ENCODE peak calls at places on chromosome 4, in six cellular contexts. V, I, W, A, Z and F are unnamed samples. For H3K9me3, the result is how much of the 10 kb centered on the place peaks cover.

GRCh38 chr4:40845136-40845910 is 95.6 kb downstream of the NSUN7 start:
- DNase-seq in V (no peak), I (no peak), W (no peak), A (no peak), Z (no peak), F (no peak)

GRCh38 chr4:4456351-4456750 is 69.4 kb downstream of the NSG1 start:
- DNase-seq in V (no peak), I (no peak), W (no peak), A (no peak), Z (no peak), F (no peak)

GRCh38 chr4:117577686-117578085 is 456.6 kb upstream of the NDST3 start:
- DNase-seq in V (no peak), I (no peak), W (no peak), A (no peak), Z (peak), F (no peak)

GRCh38 chr4:107210450-107211239 is 174.5 kb upstream of the DKK2 start:
- DNase-seq in V (no peak), I (no peak), W (no peak), A (no peak), Z (peak), F (no peak)

GRCh38 chr4:25702848-25703247 is 47.2 kb downstream of the SLC34A2 start:
- DNase-seq in V (no peak), I (peak), W (no peak), A (peak), Z (peak), F (no peak)

GRCh38 chr4:113958766-113959540 is 20.5 kb downstream of the ARSJ start:
- DNase-seq in V (no peak), I (no peak), W (no peak), A (no peak), Z (peak), F (no peak)

GRCh38 chr4:69896530-69897116 is 34.2 kb upstream of the CSN1S1 start:
- DNase-seq in V (no peak), I (no peak), W (no peak), A (no peak), Z (no peak), F (no peak)

GRCh38 chr4:16289872-16290554 is 63.7 kb upstream of the TAPT1 start:
- DNase-seq in V (no peak), I (no peak), W (no peak), A (no peak), Z (peak), F (no peak)

GRCh38 chr4:116520886-116521285 is 564.5 kb downstream of the TRAM1L1 start:
- DNase-seq in V (no peak), I (no peak), W (no peak), A (no peak), Z (no peak), F (no peak)

GRCh38 chr4:28518781-28519180 is 1658.1 kb downstream of the STIM2 start:
- DNase-seq in V (no peak), I (no peak), W (no peak), A (no peak), Z (peak), F (no peak)

GRCh38 chr4:158051401-158052235 is 121.2 kb downstream of the GASK1B start:
- DNase-seq in V (no peak), I (peak), W (peak), A (no peak), Z (peak), F (no peak)

GRCh38 chr4:88002786-88003185 is 4.6 kb upstream of the PKD2 start:
- DNase-seq in V (no peak), I (no peak), W (no peak), A (no peak), Z (peak), F (no peak)

GRCh38 chr4:110020139-110020538 is 107.5 kb downstream of the EGF start:
- DNase-seq in V (no peak), I (no peak), W (no peak), A (no peak), Z (peak), F (no peak)

GRCh38 chr4:151850751-151851150 is 89.9 kb upstream of the GATB start:
- DNase-seq in V (no peak), I (no peak), W (no peak), A (no peak), Z (no peak), F (no peak)

GRCh38 chr4:33107813-33108212 is 2387.6 kb downstream of the PCDH7 start:
- DNase-seq in V (no peak), I (no peak), W (no peak), A (no peak), Z (no peak), F (no peak)

GRCh38 chr4:184795214-184795844 is 30.4 kb downstream of the ACSL1 start:
- DNase-seq in V (no peak), I (no peak), W (no peak), A (no peak), Z (no peak), F (no peak)

GRCh38 chr4:105186701-105187158 is 40.1 kb downstream of the TET2 start:
- DNase-seq in V (no peak), I (no peak), W (no peak), A (no peak), Z (peak), F (no peak)

GRCh38 chr4:40316782-40317635 is 18.1 kb upstream of the CHRNA9 start:
- DNase-seq in V (no peak), I (no peak), W (peak), A (peak), Z (peak), F (peak)

GRCh38 chr4:39565925-39566630 is 38.8 kb upstream of the UGDH start:
- DNase-seq in V (no peak), I (no peak), W (no peak), A (no peak), Z (peak), F (no peak)

GRCh38 chr4:87901426-87901825 is 68.7 kb downstream of the MEPE start:
- DNase-seq in V (no peak), I (no peak), W (no peak), A (no peak), Z (no peak), F (no peak)

GRCh38 chr4:43456383-43456782 is 563.9 kb downstream of the GRXCR1 start:
- DNase-seq in V (no peak), I (no peak), W (no peak), A (no peak), Z (peak), F (no peak)

GRCh38 chr4:66160606-66161005 is 490.3 kb upstream of the EPHA5 start:
- DNase-seq in V (no peak), I (no peak), W (no peak), A (no peak), Z (peak), F (no peak)

GRCh38 chr4:116522922-116523321 is 562.5 kb downstream of the TRAM1L1 start:
- DNase-seq in V (no peak), I (no peak), W (no peak), A (no peak), Z (no peak), F (no peak)

GRCh38 chr4:22029803-22030202 is 81.2 kb upstream of the KCNIP4 start:
- DNase-seq in V (no peak), I (no peak), W (no peak), A (no peak), Z (no peak), F (no peak)

GRCh38 chr4:82480786-82481317 is 50.5 kb downstream of the ENOPH1 start:
- DNase-seq in V (no peak), I (no peak), W (no peak), A (no peak), Z (no peak), F (no peak)

DNA sequence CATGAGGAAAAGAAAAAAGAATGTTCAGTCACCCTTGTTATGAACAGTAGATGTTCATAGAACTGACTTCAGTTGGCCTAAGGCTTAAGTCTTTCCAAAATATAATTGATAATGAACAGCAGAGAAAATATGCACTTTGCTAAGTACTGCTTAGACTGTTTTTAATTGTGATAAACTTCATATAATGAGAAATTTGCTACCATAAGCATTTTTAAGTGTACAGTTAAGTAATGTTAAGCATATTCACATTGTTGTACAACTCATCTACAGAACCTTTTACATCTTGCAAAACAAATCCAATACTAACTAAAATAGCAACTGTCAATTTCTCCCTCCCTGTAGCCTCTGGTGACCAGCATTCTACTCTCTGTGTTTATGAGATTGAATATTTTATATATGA is 792.2 kb upstream of the LCORL start:
- DNase-seq in V (no peak), I (no peak), W (no peak), A (no peak), Z (no peak), F (no peak)
- H3K9me3 ChIP-seq in V (under half), I (under half), W (under half), A (under half), Z (under half), F (under half)

DNA sequence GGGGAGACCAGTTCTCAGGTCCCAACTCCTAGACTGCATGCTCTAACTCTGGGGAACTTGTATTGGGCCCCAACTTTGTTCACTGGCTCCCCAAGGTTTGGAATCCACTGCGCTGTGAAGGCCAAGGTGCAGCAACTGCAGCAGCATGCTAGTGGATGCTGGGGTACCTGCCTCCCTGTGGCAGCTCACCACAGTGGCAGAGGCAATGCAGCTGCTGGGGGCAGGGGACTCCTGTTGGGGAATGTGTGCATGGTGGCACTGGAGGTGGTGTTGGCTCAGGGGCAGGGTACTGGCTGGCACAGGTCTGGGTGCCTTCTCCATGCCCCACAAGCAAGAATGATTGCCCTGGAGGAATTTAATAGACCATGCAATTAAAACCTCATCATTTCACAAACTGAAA is 493.4 kb upstream of the GALNT7 start:
- DNase-seq in V (no peak), I (no peak), W (no peak), A (no peak), Z (no peak), F (no peak)
- H3K9me3 ChIP-seq in V (under half), I (under half), W (under half), A (under half), Z (under half), F (under half)

DNA sequence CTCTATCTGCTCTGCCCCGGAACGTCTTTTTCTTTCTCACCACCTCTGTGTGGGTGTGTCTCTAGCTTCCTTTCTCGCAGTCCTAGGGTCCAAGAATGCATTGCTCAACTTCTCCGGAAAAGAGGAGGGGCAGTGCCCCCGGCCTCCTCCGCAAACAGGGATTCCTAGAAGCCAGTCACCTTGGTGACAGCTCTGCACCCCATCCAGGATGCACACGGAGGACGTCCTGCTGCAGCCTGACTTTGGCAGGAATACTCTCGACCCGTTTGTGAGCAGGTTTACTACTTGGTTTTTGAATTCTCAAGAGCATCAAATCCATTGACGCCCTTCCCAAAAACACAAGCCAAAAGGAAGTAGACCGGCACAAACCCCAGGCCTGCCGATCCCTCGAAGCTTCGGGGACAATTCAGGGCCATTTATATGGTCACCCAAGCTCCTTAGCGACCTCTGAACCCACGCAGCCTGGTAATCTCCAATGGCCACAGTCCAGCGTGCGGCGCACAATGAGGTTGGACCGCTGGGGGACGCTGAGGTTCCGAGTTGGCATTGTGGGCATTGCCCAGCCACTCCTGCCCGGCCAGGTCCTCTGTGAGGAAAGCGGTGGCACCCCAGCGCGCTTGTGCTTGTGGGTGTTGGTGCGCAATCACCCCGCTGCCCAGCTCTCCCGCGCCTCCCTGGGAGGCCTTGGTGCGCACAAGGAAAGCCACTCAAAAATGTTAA is 9.8 kb downstream of the NKX3-2 start:
- DNase-seq in V (no peak), I (no peak), W (no peak), A (no peak), Z (no peak), F (no peak)
- H3K9me3 ChIP-seq in V (under half), I (under half), W (under half), A (under half), Z (under half), F (under half)

GRCh38 chr4:29553842-29554241 is 1166.3 kb upstream of the PCDH7 start:
- DNase-seq in V (no peak), I (no peak), W (no peak), A (no peak), Z (peak), F (no peak)
- H3K9me3 ChIP-seq in V (under half), I (under half), W (under half), A (under half), Z (under half), F (under half)

DNA sequence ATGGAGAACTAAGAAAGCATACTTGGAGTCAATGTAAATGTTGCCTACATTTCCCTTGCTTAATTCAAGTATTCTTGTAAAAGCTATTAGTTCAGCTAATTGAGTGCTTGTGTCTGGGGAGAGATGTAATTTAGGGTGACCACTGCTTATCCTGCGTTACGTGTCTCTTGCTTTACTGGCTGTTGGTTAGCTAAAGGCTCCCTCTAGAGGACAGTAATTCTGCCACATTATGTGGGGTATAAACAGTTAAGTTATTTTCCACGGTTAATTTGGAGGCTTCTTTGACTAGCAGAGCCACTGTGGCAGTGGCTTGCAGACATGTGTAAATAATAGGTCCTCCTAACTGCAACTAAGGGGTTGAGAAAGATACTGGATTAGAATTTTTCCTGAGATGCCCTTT is 25.3 kb upstream of the NAF1 start:
- DNase-seq in V (no peak), I (no peak), W (no peak), A (no peak), Z (no peak), F (no peak)
- H3K9me3 ChIP-seq in V (under half), I (under half), W (under half), A (under half), Z (under half), F (under half)

GRCh38 chr4:168656055-168656660 is 159.3 kb downstream of the PALLD start:
- DNase-seq in V (no peak), I (no peak), W (no peak), A (no peak), Z (peak), F (no peak)
- H3K9me3 ChIP-seq in V (under half), I (under half), W (under half), A (under half), Z (under half), F (under half)

DNA sequence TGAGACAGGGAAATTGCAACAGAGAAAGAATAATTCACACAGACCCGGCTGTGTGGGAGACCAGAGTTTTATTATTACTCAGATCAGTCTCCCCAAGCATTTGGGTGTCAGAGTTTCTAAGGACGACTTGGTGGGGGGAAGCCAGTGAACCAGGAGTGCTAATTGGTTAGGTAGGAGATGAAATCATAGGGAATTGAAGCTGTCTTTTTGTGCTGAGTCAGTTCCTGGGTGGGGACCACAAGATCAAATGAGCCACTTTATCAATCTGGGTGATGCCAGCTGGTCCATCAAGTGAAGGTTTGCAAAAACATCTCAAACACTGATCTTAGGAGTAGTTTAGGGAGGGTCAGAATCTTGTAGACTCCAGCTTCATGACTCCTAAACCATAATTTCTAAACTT is 560.7 kb downstream of the ADGRL3 start:
- DNase-seq in V (no peak), I (no peak), W (no peak), A (no peak), Z (no peak), F (no peak)
- H3K9me3 ChIP-seq in V (under half), I (under half), W (under half), A (under half), Z (under half), F (under half)

GRCh38 chr4:55540271-55540670 is 6.4 kb downstream of the CLOCK start:
- DNase-seq in V (no peak), I (no peak), W (no peak), A (no peak), Z (no peak), F (no peak)

GRCh38 chr4:55530167-55530566 is 16.5 kb downstream of the CLOCK start:
- DNase-seq in V (no peak), I (no peak), W (no peak), A (no peak), Z (no peak), F (no peak)

GRCh38 chr4:55528495-55528894 is 18.2 kb downstream of the CLOCK start:
- DNase-seq in V (no peak), I (no peak), W (no peak), A (no peak), Z (no peak), F (no peak)

DNA sequence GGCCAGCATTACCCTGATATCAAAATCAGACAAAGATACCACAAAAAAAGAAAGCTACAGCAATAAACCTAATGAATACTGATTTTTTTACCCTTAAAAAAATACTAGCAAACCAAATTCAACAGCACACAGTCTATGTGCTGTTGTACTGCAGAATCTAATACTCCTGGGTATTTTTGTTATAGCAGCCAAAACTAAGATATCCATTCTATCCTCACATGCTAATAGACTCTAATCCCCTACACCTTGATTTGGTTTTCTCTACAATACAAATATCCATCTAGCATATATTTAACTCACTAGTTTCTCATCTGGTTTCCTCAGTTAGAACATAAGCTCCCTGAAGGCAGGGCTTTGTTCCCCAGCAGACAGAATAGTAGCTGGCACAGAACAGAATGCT is 12.4 kb downstream of the CLOCK start:
- DNase-seq in V (no peak), I (no peak), W (no peak), A (no peak), Z (no peak), F (no peak)
- H3K9me3 ChIP-seq in V (under half), I (under half), W (under half), A (under half), Z (under half), F (under half)

GRCh38 chr4:149881744-149882143 is 66.1 kb upstream of the IQCM start:
- DNase-seq in V (no peak), I (no peak), W (no peak), A (no peak), Z (no peak), F (no peak)

GRCh38 chr4:149885896-149886295 is 70.3 kb upstream of the IQCM start:
- DNase-seq in V (no peak), I (no peak), W (no peak), A (no peak), Z (peak), F (no peak)

GRCh38 chr4:149884529-149885206 is 69.0 kb upstream of the IQCM start:
- DNase-seq in V (no peak), I (no peak), W (no peak), A (no peak), Z (no peak), F (no peak)

GRCh38 chr4:149887091-149887490 is 71.4 kb upstream of the IQCM start:
- DNase-seq in V (no peak), I (no peak), W (no peak), A (no peak), Z (peak), F (no peak)

DNA sequence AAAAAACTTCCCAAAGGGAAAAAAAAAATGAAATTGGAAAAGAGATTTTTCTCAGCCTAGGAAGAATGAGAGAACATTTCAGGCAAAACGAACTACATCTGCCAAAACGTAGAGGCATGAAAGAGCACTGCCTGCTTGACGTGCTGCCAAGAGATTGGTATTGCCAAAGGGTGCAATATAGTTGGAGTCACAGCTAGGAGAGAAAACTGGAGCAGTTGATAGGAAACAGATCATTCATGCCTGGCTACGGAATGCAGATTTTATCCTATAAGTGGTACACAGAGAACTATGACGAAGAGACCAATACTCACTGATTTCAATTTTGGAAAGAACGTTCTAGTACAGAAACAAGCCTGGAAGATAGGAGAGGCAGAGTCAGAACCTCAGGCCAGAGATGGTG is 68.4 kb upstream of the IQCM start:
- DNase-seq in V (no peak), I (no peak), W (no peak), A (no peak), Z (no peak), F (no peak)
- H3K9me3 ChIP-seq in V (under half), I (under half), W (under half), A (under half), Z (under half), F (under half)

GRCh38 chr4:38298868-38299713 is 338.9 kb downstream of the PTTG2 start:
- DNase-seq in V (no peak), I (no peak), W (no peak), A (no peak), Z (no peak), F (no peak)

GRCh38 chr4:38290360-38290759 is 330.2 kb downstream of the PTTG2 start:
- DNase-seq in V (no peak), I (no peak), W (no peak), A (no peak), Z (peak), F (no peak)

GRCh38 chr4:38290914-38291313 is 330.7 kb downstream of the PTTG2 start:
- DNase-seq in V (no peak), I (no peak), W (no peak), A (no peak), Z (no peak), F (no peak)

GRCh38 chr4:38292529-38292928 is 332.3 kb downstream of the PTTG2 start:
- DNase-seq in V (no peak), I (no peak), W (no peak), A (no peak), Z (no peak), F (no peak)

GRCh38 chr4:38294238-38294637 is 334.0 kb downstream of the PTTG2 start:
- DNase-seq in V (no peak), I (no peak), W (no peak), A (no peak), Z (no peak), F (no peak)
- H3K9me3 ChIP-seq in V (under half), I (under half), W (under half), A (under half), Z (under half), F (under half)